ENCODE peak calls at places on chromosomes 1 and 21, in six cellular contexts. One of them, this sample, is unnamed.
A peak's percentile ranks its signal among the peaks of the same experiment; 100 is the strongest.

GRCh38 chr1:47508900-47509488 is 71.2 kb downstream of the FOXD2 start:
- DNase-seq in transverse colon: peak; percentile 68
- DNase-seq in tibial nerve: no peak
- DNase-seq in stomach: no peak
- DNase-seq in spleen: peak; percentile 49
- DNase-seq in heart left ventricle: no peak
- DNase-seq in this sample: no peak

GRCh38 chr21:26736449-26736848 is 108.8 kb downstream of the ADAMTS1 start:
- DNase-seq in transverse colon: no peak
- DNase-seq in tibial nerve: no peak
- DNase-seq in stomach: no peak
- DNase-seq in spleen: no peak
- DNase-seq in heart left ventricle: no peak
- DNase-seq in this sample: no peak

GRCh38 chr1:83857108-83857507 is 141.8 kb downstream of the TTLL7 start:
- DNase-seq in transverse colon: no peak
- DNase-seq in tibial nerve: no peak
- DNase-seq in stomach: no peak
- DNase-seq in spleen: no peak
- DNase-seq in heart left ventricle: no peak
- DNase-seq in this sample: peak; percentile 4

GRCh38 chr1:235045034-235045690 is 83.5 kb downstream of the TOMM20 start:
- DNase-seq in transverse colon: no peak
- DNase-seq in tibial nerve: no peak
- DNase-seq in stomach: no peak
- DNase-seq in spleen: no peak
- DNase-seq in heart left ventricle: no peak
- DNase-seq in this sample: no peak

GRCh38 chr21:32207096-32207716 is 71.6 kb downstream of the MIS18A start:
- DNase-seq in transverse colon: no peak
- DNase-seq in tibial nerve: no peak
- DNase-seq in stomach: no peak
- DNase-seq in spleen: no peak
- DNase-seq in heart left ventricle: no peak
- DNase-seq in this sample: no peak

GRCh38 chr1:145846191-145846590 is 761 bp downstream of the NUDT17 start:
- DNase-seq in transverse colon: no peak
- DNase-seq in tibial nerve: no peak
- DNase-seq in stomach: no peak
- DNase-seq in spleen: no peak
- DNase-seq in heart left ventricle: no peak
- DNase-seq in this sample: peak; percentile 47

GRCh38 chr1:35269190-35269988 is 880 bp downstream of the ZMYM4 start:
- DNase-seq in transverse colon: no peak
- DNase-seq in tibial nerve: no peak
- DNase-seq in stomach: no peak
- DNase-seq in spleen: no peak
- DNase-seq in heart left ventricle: no peak
- DNase-seq in this sample: peak; percentile 42

GRCh38 chr1:159090566-159091546 is 14.3 kb upstream of the AIM2 start:
- DNase-seq in transverse colon: no peak
- DNase-seq in tibial nerve: no peak
- DNase-seq in stomach: no peak
- DNase-seq in spleen: no peak
- DNase-seq in heart left ventricle: no peak
- DNase-seq in this sample: peak; percentile 31

GRCh38 chr21:42056996-42057689 is 14.0 kb upstream of the UMODL1 start:
- DNase-seq in transverse colon: peak; percentile 81
- DNase-seq in tibial nerve: no peak
- DNase-seq in stomach: peak; percentile 85
- DNase-seq in spleen: peak; percentile 68
- DNase-seq in heart left ventricle: no peak
- DNase-seq in this sample: no peak

GRCh38 chr1:73662526-73662925 is 535.5 kb downstream of the LRRIQ3 start:
- DNase-seq in transverse colon: no peak
- DNase-seq in tibial nerve: no peak
- DNase-seq in stomach: no peak
- DNase-seq in spleen: no peak
- DNase-seq in heart left ventricle: no peak
- DNase-seq in this sample: no peak

GRCh38 chr1:5484451-5485165 is 507.6 kb downstream of the NPHP4 start:
- DNase-seq in transverse colon: no peak
- DNase-seq in tibial nerve: no peak
- DNase-seq in stomach: no peak
- DNase-seq in spleen: peak; percentile 55
- DNase-seq in heart left ventricle: no peak
- DNase-seq in this sample: no peak

GRCh38 chr1:171716620-171717019 is 25.2 kb downstream of the VAMP4 start:
- DNase-seq in transverse colon: no peak
- DNase-seq in tibial nerve: no peak
- DNase-seq in stomach: no peak
- DNase-seq in spleen: no peak
- DNase-seq in heart left ventricle: no peak
- DNase-seq in this sample: no peak

DNA sequence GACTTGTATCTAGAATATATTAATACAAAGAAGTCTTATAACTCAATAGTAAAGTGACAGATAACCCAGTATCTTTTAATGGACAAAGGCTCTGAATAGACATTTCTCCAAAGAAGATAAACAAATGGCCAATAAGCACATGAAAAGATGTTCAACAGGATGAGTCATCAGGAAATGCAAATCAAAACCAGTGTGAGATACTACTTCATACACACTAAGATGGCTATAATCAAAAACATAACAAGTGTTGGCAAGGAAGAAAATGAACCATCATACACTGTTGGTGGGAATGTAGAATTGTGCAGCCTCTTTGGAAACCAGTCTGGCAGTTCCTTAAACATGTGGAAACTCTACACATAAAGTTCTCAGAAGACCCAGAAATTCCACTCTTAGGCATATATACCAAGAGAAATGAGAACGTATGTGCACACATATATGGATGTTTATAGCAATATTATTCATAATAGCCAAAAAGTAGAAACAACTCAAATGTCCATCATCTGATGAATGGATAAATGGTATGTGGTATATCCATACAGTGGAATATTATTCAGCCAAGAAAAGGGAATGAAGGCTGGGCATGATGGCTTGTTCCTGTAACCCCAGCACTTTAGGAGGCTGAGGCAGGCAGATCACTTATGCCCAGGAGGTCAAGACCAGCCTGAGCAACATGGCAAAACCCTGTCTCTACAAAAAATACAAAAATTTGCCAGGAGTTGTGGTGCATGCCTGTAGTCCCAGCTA is 9.9 kb upstream of the MPL start:
- DNase-seq in transverse colon: no peak
- DNase-seq in tibial nerve: no peak
- DNase-seq in stomach: no peak
- DNase-seq in spleen: no peak
- DNase-seq in heart left ventricle: no peak
- DNase-seq in this sample: no peak
- H3K4me3 ChIP-seq in transverse colon: no peak overlapping the region
- H3K4me3 ChIP-seq in tibial nerve: no peak overlapping the region
- H3K4me3 ChIP-seq in stomach: no peak overlapping the region
- H3K4me3 ChIP-seq in spleen: no peak overlapping the region
- H3K4me3 ChIP-seq in heart left ventricle: no peak overlapping the region
- H3K4me3 ChIP-seq in this sample: no peak overlapping the region

GRCh38 chr1:225598847-225599246 is 54.1 kb downstream of the ENAH start:
- DNase-seq in transverse colon: no peak
- DNase-seq in tibial nerve: no peak
- DNase-seq in stomach: no peak
- DNase-seq in spleen: no peak
- DNase-seq in heart left ventricle: no peak
- DNase-seq in this sample: no peak

GRCh38 chr1:225596152-225596551 is 56.8 kb downstream of the ENAH start:
- DNase-seq in transverse colon: no peak
- DNase-seq in tibial nerve: no peak
- DNase-seq in stomach: no peak
- DNase-seq in spleen: no peak
- DNase-seq in heart left ventricle: no peak
- DNase-seq in this sample: peak; percentile 4

GRCh38 chr1:225593414-225593813 is 59.5 kb downstream of the ENAH start:
- DNase-seq in transverse colon: no peak
- DNase-seq in tibial nerve: no peak
- DNase-seq in stomach: no peak
- DNase-seq in spleen: no peak
- DNase-seq in heart left ventricle: no peak
- DNase-seq in this sample: no peak

GRCh38 chr1:225597926-225598575 is 54.9 kb downstream of the ENAH start:
- DNase-seq in transverse colon: no peak
- DNase-seq in tibial nerve: no peak
- DNase-seq in stomach: no peak
- DNase-seq in spleen: no peak
- DNase-seq in heart left ventricle: no peak
- DNase-seq in this sample: peak; percentile 38

DNA sequence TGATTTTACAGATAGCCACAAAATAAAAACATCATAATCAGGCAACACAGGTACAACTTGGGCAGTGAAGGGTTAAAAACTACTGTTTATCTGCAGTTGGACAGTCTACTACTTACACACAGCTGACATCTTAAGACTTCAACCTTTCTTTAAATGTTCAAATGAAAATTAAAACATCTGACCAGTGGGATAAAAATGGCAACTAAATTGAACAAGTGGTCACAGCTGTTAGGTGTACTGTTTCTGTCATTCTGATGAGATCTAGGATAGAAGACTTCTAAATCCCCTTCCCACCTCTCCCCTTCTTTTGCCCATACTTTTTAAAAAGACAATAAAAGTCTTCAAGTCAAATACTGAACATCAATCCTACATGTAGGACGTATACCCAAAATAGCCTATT is 56.2 kb downstream of the ENAH start:
- DNase-seq in transverse colon: no peak
- DNase-seq in tibial nerve: no peak
- DNase-seq in stomach: no peak
- DNase-seq in spleen: no peak
- DNase-seq in heart left ventricle: no peak
- DNase-seq in this sample: no peak
- TF ChIP-seq POLR2A in transverse colon: no peak
- TF ChIP-seq POLR2A in tibial nerve: no peak
- TF ChIP-seq POLR2A in stomach: no peak
- TF ChIP-seq POLR2A in spleen: no peak
- TF ChIP-seq POLR2A in heart left ventricle: no peak
- TF ChIP-seq POLR2A in this sample: no peak

GRCh38 chr1:37446874-37447273 is 27.5 kb upstream of the ZC3H12A start:
- DNase-seq in transverse colon: no peak
- DNase-seq in tibial nerve: no peak
- DNase-seq in stomach: no peak
- DNase-seq in spleen: no peak
- DNase-seq in heart left ventricle: no peak
- DNase-seq in this sample: no peak
- H3K4me3 ChIP-seq in transverse colon: no peak overlapping the region
- H3K4me3 ChIP-seq in tibial nerve: no peak overlapping the region
- H3K4me3 ChIP-seq in stomach: no peak overlapping the region
- H3K4me3 ChIP-seq in spleen: no peak overlapping the region
- H3K4me3 ChIP-seq in heart left ventricle: no peak overlapping the region
- H3K4me3 ChIP-seq in this sample: no peak overlapping the region

DNA sequence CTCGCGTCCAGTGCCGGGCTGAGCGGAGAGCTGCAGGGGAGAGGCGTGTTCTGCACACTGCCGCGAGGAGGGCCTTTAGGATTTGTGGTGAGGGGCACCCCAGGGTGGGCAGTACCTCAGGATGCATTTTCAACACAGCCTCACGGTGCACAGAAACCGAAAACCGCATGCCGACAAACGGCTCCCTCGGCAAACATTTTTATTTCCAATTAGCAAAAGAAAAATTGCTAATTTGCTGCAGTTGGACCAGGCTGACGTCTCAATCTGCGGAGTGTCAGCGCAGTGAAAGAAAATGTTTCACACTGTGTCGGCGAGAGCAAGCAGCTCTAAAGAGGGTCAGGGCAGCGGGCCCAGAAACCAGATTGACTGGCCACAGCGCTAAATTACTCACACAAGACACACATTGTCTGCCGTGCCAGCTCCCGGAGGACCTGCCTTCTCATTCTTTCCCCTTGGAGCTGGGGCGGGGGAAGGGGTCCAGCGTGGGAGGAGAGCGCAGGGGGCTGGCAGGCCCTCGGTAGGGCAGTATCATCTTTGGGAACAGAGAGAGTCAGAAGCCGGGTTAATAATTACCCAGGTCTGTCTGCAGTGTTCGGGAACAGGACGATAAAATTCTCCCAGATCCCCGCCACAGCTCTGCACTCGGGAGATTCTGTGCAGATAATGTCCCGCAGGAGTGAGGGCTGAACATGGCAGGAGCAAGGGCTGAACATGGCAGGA is 150.2 kb downstream of the PRDM16 start:
- DNase-seq in transverse colon: peak; percentile 36
- DNase-seq in tibial nerve: peak; percentile 43
- DNase-seq in stomach: peak; percentile 91
- DNase-seq in spleen: no peak
- DNase-seq in heart left ventricle: peak; percentile 89
- DNase-seq in this sample: peak; percentile 9
- TF ChIP-seq POLR2A in transverse colon: no peak
- TF ChIP-seq POLR2A in tibial nerve: no peak
- TF ChIP-seq POLR2A in stomach: no peak
- TF ChIP-seq POLR2A in spleen: no peak
- TF ChIP-seq POLR2A in heart left ventricle: no peak
- TF ChIP-seq POLR2A in this sample: no peak

DNA sequence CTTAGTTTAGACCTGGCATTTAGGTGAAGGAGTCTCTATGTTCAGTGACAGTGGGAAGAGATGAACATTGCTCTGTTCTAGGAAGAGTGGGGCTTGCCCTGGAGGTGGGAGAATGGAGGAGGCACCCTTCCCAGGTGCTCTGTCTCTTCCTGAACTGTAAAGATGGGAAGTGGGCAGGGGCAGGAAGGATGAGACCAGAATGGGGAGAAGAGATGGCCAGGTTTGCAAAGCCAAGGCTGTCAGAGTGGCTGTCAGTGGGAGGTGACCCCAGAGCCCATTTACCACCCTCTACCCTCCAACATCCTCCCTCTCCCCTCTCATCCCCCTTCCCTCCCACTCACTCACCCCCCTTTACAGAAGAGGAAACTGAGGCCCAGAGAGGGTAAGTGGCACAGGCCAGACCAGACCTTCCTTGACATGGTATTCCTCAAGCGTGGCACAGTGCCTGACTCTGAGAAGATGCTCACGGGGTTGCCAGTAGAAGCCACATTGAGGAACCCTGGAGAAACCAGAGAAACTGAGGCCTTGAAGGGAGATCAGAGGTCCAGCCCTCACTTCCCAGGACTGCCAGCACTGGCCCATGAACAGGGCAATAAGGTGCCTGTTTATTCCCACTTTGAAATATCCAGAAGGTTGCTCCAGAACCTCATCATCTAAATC is 1.4 kb upstream of the IGSF8 start:
- DNase-seq in transverse colon: no peak
- DNase-seq in tibial nerve: no peak
- DNase-seq in stomach: no peak
- DNase-seq in spleen: peak; percentile 61
- DNase-seq in heart left ventricle: no peak
- DNase-seq in this sample: no peak
- H3K4me3 ChIP-seq in transverse colon: no peak overlapping the region
- H3K4me3 ChIP-seq in tibial nerve: no peak overlapping the region
- H3K4me3 ChIP-seq in stomach: no peak overlapping the region
- H3K4me3 ChIP-seq in spleen: no peak overlapping the region
- H3K4me3 ChIP-seq in heart left ventricle: no peak overlapping the region
- H3K4me3 ChIP-seq in this sample: no peak overlapping the region